ENCODE peak calls at places on chromosomes 1 and 21, in six cellular contexts. I is CD4-positive, alpha-beta T cell; B is AML-193; Z is NCI-H524; V is H9; K is left ventricle myocardium inferior. G is an unnamed sample.

GRCh38 chr1:9239622-9240401 is 5.2 kb downstream of the H6PD start:
- DNase-seq in I (peak; percentile 27), B (peak; percentile 79), Z (no peak), V (no peak), K (peak; percentile 59), G (no peak)

GRCh38 chr1:210302501-210302900 is 26.2 kb upstream of the HHAT start:
- DNase-seq in I (no peak), B (no peak), Z (no peak), V (no peak), K (peak; percentile 22), G (no peak)

GRCh38 chr1:163172596-163172995 is 30.1 kb downstream of the RGS5 start:
- DNase-seq in I (no peak), B (no peak), Z (no peak), V (no peak), K (no peak), G (no peak)

GRCh38 chr1:197397899-197398298 is 129.8 kb downstream of the CRB1 start:
- DNase-seq in I (no peak), B (no peak), Z (no peak), V (no peak), K (no peak), G (no peak)

GRCh38 chr1:158972841-158973240 is 36.9 kb upstream of the IFI16 start:
- DNase-seq in I (no peak), B (peak; percentile 47), Z (no peak), V (no peak), K (no peak), G (no peak)

GRCh38 chr1:155938220-155938627 is 3.2 kb upstream of the RXFP4 start:
- DNase-seq in I (no peak), B (peak; percentile 67), Z (peak; percentile 77), V (no peak), K (no peak), G (peak; percentile 40)

GRCh38 chr1:100683448-100684349 is 35.8 kb upstream of the VCAM1 start:
- DNase-seq in I (no peak), B (no peak), Z (no peak), V (no peak), K (no peak), G (no peak)

GRCh38 chr1:235105051-235106043 is 23.3 kb downstream of the TOMM20 start:
- DNase-seq in I (no peak), B (no peak), Z (peak; percentile 7), V (no peak), K (no peak), G (no peak)

GRCh38 chr1:2213576-2214505 is 14.3 kb upstream of the SKI start:
- DNase-seq in I (no peak), B (no peak), Z (no peak), V (no peak), K (peak; percentile 86), G (peak; percentile 50)

GRCh38 chr21:43829575-43830119 is 35.4 kb upstream of the AGPAT3 start:
- DNase-seq in I (no peak), B (peak; percentile 6), Z (peak; percentile 13), V (no peak), K (no peak), G (no peak)

GRCh38 chr1:39076799-39077148 is 50.6 kb downstream of the NDUFS5 start:
- DNase-seq in I (no peak), B (no peak), Z (no peak), V (no peak), K (no peak), G (no peak)

G was measured in ELF-1.